ENCODE peak calls at places on chromosome 20, in seven cellular contexts. L, U, J, V, P, Y and K are unnamed samples.

GRCh38 chr20:8398289-8399051 is 266.4 kb downstream of the PLCB1 start:
- DNase-seq in L (no peak), U (no peak), J (no peak), V (no peak), P (no peak), Y (no peak), K (no peak)

GRCh38 chr20:63519765-63520593 is 586 bp upstream of the PPDPF start:
- DNase-seq in L (peak), U (no peak), J (peak), V (peak), P (peak), Y (peak), K (peak)

GRCh38 chr20:46931699-46932098 is 37.1 kb downstream of the EYA2 start:
- DNase-seq in L (no peak), U (no peak), J (no peak), V (no peak), P (no peak), Y (no peak), K (no peak)

GRCh38 chr20:46400828-46401477 is 5.5 kb downstream of the ELMO2 start:
- DNase-seq in L (peak), U (no peak), J (no peak), V (peak), P (no peak), Y (peak), K (no peak)

GRCh38 chr20:4811661-4812181 is 90.0 kb downstream of the PRND start:
- DNase-seq in L (peak), U (no peak), J (no peak), V (no peak), P (no peak), Y (peak), K (peak)

GRCh38 chr20:51373713-51374481 is 168.6 kb downstream of the NFATC2 start:
- DNase-seq in L (no peak), U (no peak), J (peak), V (peak), P (no peak), Y (no peak), K (no peak)

GRCh38 chr20:5221078-5221430 is 94.2 kb downstream of the CDS2 start:
- DNase-seq in L (no peak), U (no peak), J (no peak), V (no peak), P (no peak), Y (no peak), K (no peak)

GRCh38 chr20:24693466-24694156 is 224.2 kb downstream of the SYNDIG1 start:
- DNase-seq in L (no peak), U (no peak), J (no peak), V (no peak), P (no peak), Y (no peak), K (no peak)

GRCh38 chr20:63574156-63574828 is at the start of gene HELZ2:
- DNase-seq in L (peak), U (no peak), J (peak), V (peak), P (peak), Y (peak), K (peak)

GRCh38 chr20:63540417-63541186 is 3.4 kb upstream of the PTK6 start:
- DNase-seq in L (no peak), U (no peak), J (no peak), V (no peak), P (no peak), Y (no peak), K (no peak)

GRCh38 chr20:44433751-44434538 is 41.7 kb upstream of the TTPAL start:
- DNase-seq in L (no peak), U (no peak), J (no peak), V (no peak), P (no peak), Y (no peak), K (no peak)

GRCh38 chr20:16729565-16730460 is at the start of gene SNRPB2:
- DNase-seq in L (peak), U (peak), J (peak), V (peak), P (peak), Y (peak), K (peak)

GRCh38 chr20:44309763-44310663 is 989 bp downstream of the FITM2 start:
- DNase-seq in L (no peak), U (no peak), J (no peak), V (peak), P (no peak), Y (no peak), K (no peak)

GRCh38 chr20:7770046-7770445 is 170.2 kb downstream of the HAO1 start:
- DNase-seq in L (no peak), U (no peak), J (peak), V (no peak), P (no peak), Y (no peak), K (no peak)

GRCh38 chr20:45788351-45788750 is 3.3 kb downstream of the WFDC3 start:
- DNase-seq in L (no peak), U (no peak), J (no peak), V (no peak), P (no peak), Y (no peak), K (no peak)

GRCh38 chr20:25196701-25197120 is 1.2 kb downstream of the ENTPD6 start:
- DNase-seq in L (peak), U (no peak), J (no peak), V (no peak), P (no peak), Y (no peak), K (no peak)

GRCh38 chr20:59571591-59572314 is 32.6 kb upstream of the PHACTR3 start:
- DNase-seq in L (peak), U (peak), J (peak), V (peak), P (peak), Y (peak), K (peak)

GRCh38 chr20:20677186-20677585 is 35.3 kb downstream of the RALGAPA2 start:
- DNase-seq in L (no peak), U (no peak), J (peak), V (peak), P (no peak), Y (no peak), K (no peak)

GRCh38 chr20:53748176-53748575 is 154.5 kb upstream of the ZNF217 start:
- DNase-seq in L (no peak), U (no peak), J (no peak), V (no peak), P (no peak), Y (no peak), K (no peak)